ENCODE peak calls at places on chromosomes 1 and 21, in eight cellular contexts. A is AG20443, U is MM.1S, L is cerebellar cortex, S is NCI-H2081, E is mucosa of gallbladder, I is MG63, F is germinal center. D is an unnamed sample.

GRCh38 chr1:222815367-222815765 is 527 bp downstream of the DISP1 start:
- DNase-seq in A (no peak), U (no peak), L (peak), S (peak), E (peak), I (peak), F (no peak), D (peak)

GRCh38 chr1:6960291-6960758 is 175.1 kb downstream of the CAMTA1 start:
- DNase-seq in A (peak), U (no peak), L (peak), S (no peak), E (peak), I (peak), F (no peak), D (no peak)

GRCh38 chr1:214551436-214552173 is at the start of gene PTPN14:
- DNase-seq in A (peak), U (no peak), L (peak), S (peak), E (peak), I (peak), F (peak), D (no peak)

GRCh38 chr1:107486365-107486764 is 345.5 kb downstream of the NTNG1 start:
- DNase-seq in A (no peak), U (no peak), L (no peak), S (peak), E (no peak), I (no peak), F (no peak), D (no peak)

GRCh38 chr1:225860860-225861441 is 21.2 kb downstream of the TMEM63A start:
- DNase-seq in A (no peak), U (no peak), L (no peak), S (no peak), E (no peak), I (no peak), F (no peak), D (no peak)

GRCh38 chr1:196902344-196902743 is 14.5 kb downstream of the CFHR4 start:
- DNase-seq in A (no peak), U (no peak), L (no peak), S (no peak), E (no peak), I (no peak), F (no peak), D (no peak)

GRCh38 chr21:35508389-35508888 is 459.3 kb upstream of the RUNX1 start:
- DNase-seq in A (peak), U (no peak), L (no peak), S (no peak), E (peak), I (peak), F (no peak), D (peak)

GRCh38 chr1:192263436-192263835 is 53.4 kb upstream of the RGS21 start:
- DNase-seq in A (no peak), U (no peak), L (no peak), S (no peak), E (no peak), I (peak), F (no peak), D (no peak)

GRCh38 chr1:37561794-37562132 is 5.0 kb downstream of the DNALI1 start:
- DNase-seq in A (peak), U (no peak), L (no peak), S (no peak), E (no peak), I (peak), F (peak), D (peak)

GRCh38 chr21:21230672-21231071 is 232.5 kb downstream of the NCAM2 start:
- DNase-seq in A (no peak), U (peak), L (no peak), S (no peak), E (no peak), I (no peak), F (no peak), D (peak)

GRCh38 chr1:113396585-113396984 is 6.3 kb downstream of the MAGI3 start:
- DNase-seq in A (peak), U (no peak), L (no peak), S (no peak), E (no peak), I (peak), F (no peak), D (no peak)

GRCh38 chr1:228079013-228079412 is 3.5 kb upstream of the ARF1 start:
- DNase-seq in A (no peak), U (no peak), L (no peak), S (no peak), E (no peak), I (no peak), F (no peak), D (no peak)

GRCh38 chr1:44220755-44221154 is 7.5 kb downstream of the DMAP1 start:
- DNase-seq in A (no peak), U (no peak), L (no peak), S (no peak), E (no peak), I (no peak), F (no peak), D (no peak)

GRCh38 chr1:193069748-193070394 is 10.5 kb downstream of the RO60 start:
- DNase-seq in A (peak), U (peak), L (peak), S (no peak), E (no peak), I (peak), F (no peak), D (peak)

GRCh38 chr1:201258763-201259230 is 24.5 kb upstream of the PKP1 start:
- DNase-seq in A (no peak), U (no peak), L (no peak), S (no peak), E (no peak), I (no peak), F (no peak), D (no peak)

GRCh38 chr1:101317590-101317989 is 80.8 kb downstream of the S1PR1 start:
- DNase-seq in A (no peak), U (no peak), L (no peak), S (no peak), E (no peak), I (no peak), F (no peak), D (no peak)

GRCh38 chr1:204084247-204084772 is 11.4 kb downstream of the SOX13 start:
- DNase-seq in A (no peak), U (peak), L (peak), S (peak), E (peak), I (peak), F (no peak), D (peak)

GRCh38 chr1:9909222-9910046 is 635 bp downstream of the CTNNBIP1 start:
- DNase-seq in A (no peak), U (peak), L (peak), S (no peak), E (no peak), I (no peak), F (peak), D (peak)

GRCh38 chr1:151011154-151011850 is 3.1 kb downstream of the PRUNE1 start:
- DNase-seq in A (no peak), U (no peak), L (no peak), S (no peak), E (no peak), I (no peak), F (no peak), D (no peak)